ENCODE peak calls at places on chromosomes 7 and 10, in ten cellular contexts. K, F, U, Q, Z, D, I, R, B and G are unnamed samples.

GRCh38 chr10:7513936-7514335 is 103.1 kb upstream of the SFMBT2 start:
- DNase-seq in K (no peak), F (no peak), U (no peak), Q (no peak), Z (no peak), D (no peak), I (no peak), R (no peak), B (no peak), G (no peak)

GRCh38 chr7:109261781-109262180 is 692.1 kb downstream of the DNAJB9 start:
- DNase-seq in K (no peak), F (no peak), U (no peak), Q (no peak), Z (no peak), D (no peak), I (no peak), R (no peak), B (no peak), G (no peak)

GRCh38 chr7:155455132-155455693 is 2.7 kb upstream of the EN2 start:
- DNase-seq in K (no peak), F (no peak), U (no peak), Q (no peak), Z (no peak), D (no peak), I (no peak), R (no peak), B (no peak), G (no peak)

GRCh38 chr10:13712799-13713581 is 126.2 kb downstream of the PRPF18 start:
- DNase-seq in K (peak; percentile 93), F (no peak), U (no peak), Q (peak; percentile 47), Z (peak; percentile 39), D (peak; percentile 97), I (no peak), R (peak; percentile 92), B (peak; percentile 98), G (peak; percentile 59)

GRCh38 chr10:52635651-52636050 is 136.9 kb downstream of the MBL2 start:
- DNase-seq in K (no peak), F (no peak), U (no peak), Q (no peak), Z (no peak), D (no peak), I (no peak), R (no peak), B (peak; percentile 39), G (no peak)

GRCh38 chr10:122362621-122363020 is 11.9 kb upstream of the PLEKHA1 start:
- DNase-seq in K (no peak), F (no peak), U (no peak), Q (no peak), Z (peak; percentile 21), D (no peak), I (no peak), R (peak; percentile 83), B (no peak), G (no peak)

GRCh38 chr10:91597397-91597881 is 35.4 kb downstream of the PPP1R3C start:
- DNase-seq in K (no peak), F (no peak), U (no peak), Q (no peak), Z (no peak), D (peak; percentile 65), I (no peak), R (peak; percentile 21), B (no peak), G (no peak)

GRCh38 chr10:67549390-67549789 is 146.6 kb downstream of the CTNNA3 start:
- DNase-seq in K (peak; percentile 45), F (no peak), U (no peak), Q (no peak), Z (no peak), D (peak; percentile 21), I (no peak), R (no peak), B (no peak), G (no peak)

GRCh38 chr7:101163281-101164070 is 1.9 kb downstream of the VGF start:
- DNase-seq in K (no peak), F (peak; percentile 87), U (no peak), Q (no peak), Z (no peak), D (no peak), I (no peak), R (peak; percentile 53), B (no peak), G (no peak)

GRCh38 chr7:84194484-84195260 is at the start of gene SEMA3A:
- DNase-seq in K (peak; percentile 62), F (no peak), U (no peak), Q (peak; percentile 39), Z (peak; percentile 11), D (peak; percentile 91), I (no peak), R (peak; percentile 88), B (peak; percentile 79), G (peak; percentile 15)

GRCh38 chr10:112471878-112472487 is 25.0 kb downstream of the VTI1A start:
- DNase-seq in K (peak; percentile 77), F (no peak), U (no peak), Q (peak; percentile 67), Z (no peak), D (peak; percentile 74), I (no peak), R (peak; percentile 58), B (peak; percentile 68), G (no peak)

GRCh38 chr10:68506406-68506805 is 20.9 kb downstream of the SLC25A16 start:
- DNase-seq in K (no peak), F (no peak), U (no peak), Q (no peak), Z (no peak), D (peak; percentile 8), I (no peak), R (no peak), B (no peak), G (no peak)

GRCh38 chr7:105106473-105106872 is 92.5 kb downstream of the KMT2E start:
- DNase-seq in K (no peak), F (no peak), U (no peak), Q (no peak), Z (no peak), D (peak; percentile 23), I (no peak), R (no peak), B (no peak), G (no peak)

GRCh38 chr7:158192184-158192835 is 395.3 kb downstream of the PTPRN2 start:
- DNase-seq in K (no peak), F (no peak), U (no peak), Q (no peak), Z (no peak), D (no peak), I (no peak), R (no peak), B (no peak), G (no peak)

GRCh38 chr10:50271564-50272250 is 20.4 kb upstream of the ASAH2 start:
- DNase-seq in K (no peak), F (no peak), U (no peak), Q (no peak), Z (no peak), D (no peak), I (no peak), R (no peak), B (no peak), G (no peak)

GRCh38 chr10:90326498-90327267 is 531.2 kb downstream of the HTR7 start:
- DNase-seq in K (peak; percentile 44), F (no peak), U (no peak), Q (no peak), Z (no peak), D (peak; percentile 72), I (no peak), R (peak; percentile 80), B (no peak), G (no peak)

GRCh38 chr7:141463986-141464385 is 87.2 kb upstream of the AGK start:
- DNase-seq in K (no peak), F (no peak), U (no peak), Q (no peak), Z (no peak), D (no peak), I (no peak), R (peak; percentile 69), B (no peak), G (no peak)